ENCODE peak calls at places on chromosomes 1 and 21, in five cellular contexts. H is AG04450; G is activated T-helper 1 cell treated with anti-CD3 and anti-CD28 coated beads, Interleukin-2, amount 50 U/mL, for 16 hours; W is dorsolateral prefrontal cortex; K is head of caudate nucleus. C is an unnamed sample.

GRCh38 chr1:241714321-241715218 is 62.5 kb downstream of the WDR64 start:
- DNase-seq in K (no peak), W (no peak), G (no peak), H (no peak), C (no peak)

GRCh38 chr1:41478118-41478748 is 6.2 kb downstream of the EDN2 start:
- DNase-seq in K (no peak), W (no peak), G (no peak), H (no peak), C (no peak)

GRCh38 chr1:24996983-24997893 is 67.2 kb upstream of the RUNX3 start:
- DNase-seq in W (no peak), H (no peak), G (no peak), K (no peak), C (no peak)

GRCh38 chr21:39141502-39141901 is 41.7 kb downstream of the PSMG1 start:
- DNase-seq in W (no peak), H (peak; percentile 57), G (no peak), K (no peak), C (no peak)

GRCh38 chr1:14907416-14907815 is 246.1 kb upstream of the TMEM51 start:
- DNase-seq in H (no peak), W (no peak), G (no peak), K (no peak), C (no peak)

GRCh38 chr1:224623743-224624333 is 7.7 kb downstream of the CNIH3 start:
- DNase-seq in H (peak; percentile 74), G (peak; percentile 43), W (no peak), K (no peak), C (no peak)

GRCh38 chr1:101298663-101299062 is 61.8 kb downstream of the S1PR1 start:
- DNase-seq in W (no peak), K (no peak), H (no peak), G (no peak), C (no peak)

GRCh38 chr1:60196026-60196425 is 122.5 kb upstream of the C1orf87 start:
- DNase-seq in W (no peak), G (no peak), K (no peak), H (no peak), C (no peak)

GRCh38 chr21:41045534-41046268 is 122.3 kb upstream of the BACE2 start:
- DNase-seq in H (no peak), W (peak; percentile 9), G (no peak), K (peak; percentile 28), C (no peak)

GRCh38 chr1:5638582-5638981 is 353.6 kb downstream of the NPHP4 start:
- DNase-seq in W (no peak), K (no peak), G (no peak), H (no peak), C (no peak)

GRCh38 chr1:232162001-232162400 is 467.9 kb downstream of the SIPA1L2 start:
- DNase-seq in W (no peak), H (no peak), G (no peak), K (no peak), C (no peak)

GRCh38 chr1:41935226-41935625 is 16.5 kb upstream of the HIVEP3 start:
- DNase-seq in K (no peak), H (no peak), W (no peak), G (no peak), C (no peak)

GRCh38 chr1:13823126-13823880 is 123.3 kb downstream of the PRDM2 start:
- DNase-seq in G (no peak), H (no peak), W (no peak), K (no peak), C (no peak)

GRCh38 chr21:34227386-34227852 is 136.4 kb upstream of the KCNE2 start:
- DNase-seq in G (no peak), H (peak; percentile 6), K (no peak), W (no peak), C (no peak)

GRCh38 chr1:153597206-153597605 is 15.7 kb downstream of the S100A16 start:
- DNase-seq in W (no peak), G (no peak), K (no peak), H (no peak), C (no peak)

C was measured in breast epithelium.